ENCODE peak calls at places on chromosome 3, in seven cellular contexts. E is prostate gland, V is ovary, X is HCT116, P is transverse colon, T is thyroid gland, Q is heart left ventricle. K is an unnamed sample. For H3K36me3, the result is how much of the 10 kb centered on the place peaks cover.

GRCh38 chr3:180528843-180529242 is 73.1 kb upstream of the TTC14 start:
- DNase-seq in E (no peak), V (no peak), X (no peak), P (no peak), T (no peak), Q (no peak), K (no peak)

GRCh38 chr3:133401374-133402135 is 1.7 kb downstream of the BFSP2 start:
- DNase-seq in E (no peak), V (peak), X (no peak), P (no peak), T (peak), Q (peak), K (no peak)

GRCh38 chr3:182323898-182324297 is 469.4 kb upstream of the ATP11B start:
- DNase-seq in E (no peak), V (no peak), X (no peak), P (no peak), T (no peak), Q (no peak), K (no peak)

GRCh38 chr3:80533553-80533952 is 765.8 kb upstream of the ROBO1 start:
- DNase-seq in E (no peak), V (no peak), X (no peak), P (no peak), T (no peak), Q (no peak), K (no peak)

GRCh38 chr3:186515115-186515514 is 29.1 kb downstream of the CRYGS start:
- DNase-seq in E (no peak), V (no peak), X (no peak), P (no peak), T (no peak), Q (no peak), K (no peak)

GRCh38 chr3:150135321-150135721 is 164.6 kb upstream of the PFN2 start:
- DNase-seq in E (no peak), V (no peak), X (no peak), P (no peak), T (no peak), Q (no peak), K (no peak)

GRCh38 chr3:174737966-174738365 is 121.2 kb upstream of the NAALADL2 start:
- DNase-seq in E (no peak), V (no peak), X (no peak), P (no peak), T (no peak), Q (no peak), K (no peak)

GRCh38 chr3:43629254-43629653 is 7.4 kb upstream of the ANO10 start:
- DNase-seq in E (no peak), V (no peak), X (no peak), P (no peak), T (no peak), Q (no peak), K (no peak)

GRCh38 chr3:158659454-158660237 is 12.8 kb downstream of the LXN start:
- DNase-seq in E (peak), V (peak), X (peak), P (peak), T (peak), Q (peak), K (peak)

GRCh38 chr3:155753038-155753647 is 8.3 kb upstream of the PLCH1 start:
- DNase-seq in E (no peak), V (no peak), X (no peak), P (no peak), T (no peak), Q (no peak), K (no peak)

GRCh38 chr3:168847293-168847883 is 751.7 kb upstream of the GOLIM4 start:
- DNase-seq in E (no peak), V (no peak), X (no peak), P (no peak), T (peak), Q (no peak), K (peak)

GRCh38 chr3:125032683-125033082 is 23.1 kb downstream of the HEG1 start:
- DNase-seq in E (no peak), V (no peak), X (no peak), P (no peak), T (no peak), Q (peak), K (no peak)

GRCh38 chr3:42257007-42257406 is 9.0 kb downstream of the CCK start:
- DNase-seq in E (no peak), V (no peak), X (no peak), P (no peak), T (no peak), Q (no peak), K (no peak)

GRCh38 chr3:64631951-64632350 is 55.8 kb downstream of the ADAMTS9 start:
- DNase-seq in E (no peak), V (no peak), X (no peak), P (no peak), T (no peak), Q (no peak), K (no peak)

GRCh38 chr3:10950476-10951294 is 41.9 kb upstream of the SLC6A1 start:
- DNase-seq in E (no peak), V (no peak), X (peak), P (no peak), T (peak), Q (no peak), K (peak)

GRCh38 chr3:139455855-139456254 is 20.5 kb downstream of the RBP2 start:
- DNase-seq in E (no peak), V (no peak), X (no peak), P (no peak), T (no peak), Q (no peak), K (no peak)

DNA sequence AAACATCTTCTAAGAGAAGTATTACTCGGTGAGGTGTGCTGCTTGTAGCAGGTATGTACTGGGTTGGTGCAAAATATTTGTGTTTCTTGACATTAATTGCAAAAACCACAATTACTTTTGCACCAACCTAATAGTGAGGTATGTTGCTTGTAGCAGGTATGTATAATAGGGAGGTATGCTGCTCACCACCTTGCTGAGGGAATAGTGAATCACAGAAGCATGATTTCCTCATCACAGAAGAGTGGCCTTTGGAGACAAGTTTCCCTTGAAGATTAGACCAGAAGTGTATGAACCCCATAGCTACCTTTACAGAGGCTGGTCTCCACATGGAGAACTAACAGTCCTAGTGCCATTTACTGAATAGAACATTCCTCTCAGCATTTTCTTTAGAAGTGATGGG is 15.5 kb downstream of the DCP1A start:
- DNase-seq in E (no peak), V (no peak), X (no peak), P (no peak), T (no peak), Q (no peak), K (no peak)
- H3K36me3 ChIP-seq in E (under half), V (under half), X (under half), P (under half), T (under half), Q (under half), K (under half)

DNA sequence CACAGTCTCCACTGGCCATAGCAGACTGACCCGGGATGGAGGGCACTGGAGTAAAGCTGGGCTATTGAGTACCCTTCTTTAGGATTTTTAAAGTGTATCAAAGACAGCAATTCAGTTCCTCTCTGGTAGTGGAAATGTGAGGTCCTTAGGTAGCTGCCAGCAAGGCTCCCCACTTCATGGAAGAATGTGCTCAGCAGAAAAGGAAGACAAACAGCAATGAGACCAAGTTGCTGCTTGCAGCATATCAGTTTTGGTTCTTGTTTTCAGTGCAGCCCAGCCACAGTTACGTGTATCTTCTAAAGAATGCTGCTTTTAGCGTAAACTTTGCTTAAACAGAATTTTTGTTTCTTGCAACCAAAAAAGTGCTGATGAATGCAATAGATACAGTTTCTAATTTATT is 374.0 kb upstream of the CBLB start:
- DNase-seq in E (no peak), V (no peak), X (no peak), P (no peak), T (no peak), Q (no peak), K (no peak)
- TF ChIP-seq POLR2A in E (no peak), V (no peak), X (no peak), P (no peak), T (no peak), Q (no peak), K (no peak)

DNA sequence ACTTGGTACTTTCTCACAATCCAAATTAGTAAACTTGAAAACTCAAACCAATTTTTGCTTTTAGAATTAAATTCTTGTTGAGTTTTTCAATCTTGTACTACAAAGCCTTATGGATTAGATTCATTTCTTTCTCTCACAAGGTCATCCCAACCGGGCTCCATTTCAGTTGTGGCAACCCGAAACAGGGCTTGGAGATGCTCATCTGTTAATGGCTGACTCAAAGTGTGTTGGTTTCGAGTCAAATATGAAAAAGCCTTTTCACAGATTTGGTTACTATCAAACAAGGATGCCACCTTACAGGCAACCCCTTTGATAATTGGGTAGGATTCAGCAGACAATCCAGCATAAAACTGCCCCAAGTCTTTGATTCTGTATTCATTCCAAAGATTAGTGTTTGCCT is 1.8 kb downstream of the EPM2AIP1 start:
- DNase-seq in E (no peak), V (no peak), X (no peak), P (no peak), T (no peak), Q (no peak), K (peak)
- H3K27ac ChIP-seq in E (peak), V (peak), X (no peak), P (peak), T (no peak), Q (peak), K (peak)

DNA sequence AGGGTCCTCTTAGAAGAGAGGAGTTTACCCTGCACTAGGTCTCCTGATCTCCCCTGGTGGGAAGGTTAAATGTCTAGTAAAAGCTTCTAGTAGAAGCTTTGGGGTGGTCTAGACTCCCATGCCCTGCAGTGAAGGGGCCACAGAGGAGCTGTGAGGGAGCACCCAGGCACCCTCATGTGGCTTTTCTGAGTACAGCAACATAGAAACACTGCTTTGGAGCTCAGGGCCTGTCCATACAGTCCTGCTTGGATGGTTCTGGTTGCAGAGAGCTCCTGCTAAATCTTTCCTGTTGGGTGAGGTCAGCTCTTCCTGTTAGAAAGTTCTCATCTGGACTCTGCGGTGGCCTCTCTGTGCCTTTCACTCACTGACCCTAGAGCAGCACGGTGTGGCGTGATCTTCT is 47.8 kb downstream of the GPD1L start:
- DNase-seq in E (no peak), V (no peak), X (no peak), P (no peak), T (peak), Q (no peak), K (peak)
- H3K36me3 ChIP-seq in E (under half), V (under half), X (under half), P (under half), T (under half), Q (under half), K (under half)

GRCh38 chr3:58666683-58667082 is at the start of gene FAM3D:
- DNase-seq in E (peak), V (no peak), X (no peak), P (peak), T (no peak), Q (no peak), K (no peak)
- TF ChIP-seq POLR2A in E (no peak), V (no peak), X (no peak), P (peak), T (no peak), Q (no peak), K (no peak)

GRCh38 chr3:184354121-184354728 is 7.2 kb downstream of the CLCN2 start:
- DNase-seq in E (peak), V (peak), X (no peak), P (peak), T (peak), Q (peak), K (peak)

GRCh38 chr3:184353546-184353941 is 7.9 kb downstream of the CLCN2 start:
- DNase-seq in E (no peak), V (no peak), X (no peak), P (no peak), T (no peak), Q (no peak), K (no peak)

GRCh38 chr3:184357248-184358139 is 3.9 kb downstream of the CLCN2 start:
- DNase-seq in E (no peak), V (no peak), X (no peak), P (no peak), T (no peak), Q (no peak), K (no peak)

GRCh38 chr3:184354740-184355139 is 6.7 kb downstream of the CLCN2 start:
- DNase-seq in E (no peak), V (no peak), X (no peak), P (no peak), T (no peak), Q (no peak), K (no peak)

GRCh38 chr3:184355261-184356012 is 6.0 kb downstream of the CLCN2 start:
- DNase-seq in E (no peak), V (no peak), X (no peak), P (no peak), T (no peak), Q (no peak), K (no peak)
- H3K27ac ChIP-seq in E (no peak), V (no peak), X (no peak), P (no peak), T (no peak), Q (no peak), K (no peak)

K was measured in testis.